ENCODE peak calls at places on chromosome 3, in eight cellular contexts. P, E, Y, O, A, Q, B and D are unnamed samples.

GRCh38 chr3:126098391-126098858 is 14.5 kb upstream of the SLC41A3 start:
- DNase-seq in P (no peak), E (peak; percentile 14), Y (no peak), O (no peak), A (no peak), Q (no peak), B (no peak), D (no peak)

GRCh38 chr3:185744997-185745843 is 79.6 kb downstream of the IGF2BP2 start:
- DNase-seq in P (peak; percentile 28), E (no peak), Y (no peak), O (no peak), A (no peak), Q (peak; percentile 34), B (no peak), D (peak; percentile 17)

GRCh38 chr3:183819831-183820230 is 5.5 kb downstream of the MAP6D1 start:
- DNase-seq in P (no peak), E (no peak), Y (no peak), O (no peak), A (no peak), Q (no peak), B (no peak), D (no peak)

GRCh38 chr3:129032716-129033115 is 27.9 kb upstream of the GP9 start:
- DNase-seq in P (no peak), E (no peak), Y (no peak), O (no peak), A (no peak), Q (no peak), B (no peak), D (no peak)

GRCh38 chr3:30353711-30354467 is 252.5 kb upstream of the TGFBR2 start:
- DNase-seq in P (no peak), E (no peak), Y (no peak), O (no peak), A (no peak), Q (no peak), B (peak; percentile 12), D (peak; percentile 24)

GRCh38 chr3:126961791-126962461 is 21.0 kb upstream of the PLXNA1 start:
- DNase-seq in P (no peak), E (no peak), Y (no peak), O (no peak), A (no peak), Q (no peak), B (no peak), D (no peak)

GRCh38 chr3:153856932-153857331 is 264.3 kb upstream of the ARHGEF26 start:
- DNase-seq in P (no peak), E (peak; percentile 18), Y (no peak), O (no peak), A (no peak), Q (no peak), B (no peak), D (no peak)

GRCh38 chr3:132135628-132136333 is 101.0 kb upstream of the CPNE4 start:
- DNase-seq in P (no peak), E (peak; percentile 96), Y (no peak), O (no peak), A (no peak), Q (no peak), B (no peak), D (no peak)

GRCh38 chr3:72848703-72849081 is 447 bp upstream of the SHQ1 start:
- DNase-seq in P (peak; percentile 10), E (no peak), Y (no peak), O (peak; percentile 39), A (no peak), Q (peak; percentile 47), B (no peak), D (peak; percentile 71)

GRCh38 chr3:195151866-195152526 is 119.0 kb downstream of the XXYLT1 start:
- DNase-seq in P (no peak), E (peak; percentile 60), Y (no peak), O (no peak), A (no peak), Q (no peak), B (no peak), D (no peak)

GRCh38 chr3:77147836-77148578 is 108.1 kb downstream of the ROBO2 start:
- DNase-seq in P (no peak), E (peak; percentile 3), Y (no peak), O (no peak), A (no peak), Q (no peak), B (no peak), D (no peak)

GRCh38 chr3:40162616-40163015 is 146.9 kb upstream of the EIF1B start:
- DNase-seq in P (no peak), E (no peak), Y (no peak), O (no peak), A (no peak), Q (no peak), B (no peak), D (no peak)

GRCh38 chr3:34011171-34012101 is 213.0 kb downstream of the PDCD6IP start:
- DNase-seq in P (peak; percentile 25), E (peak; percentile 55), Y (no peak), O (no peak), A (no peak), Q (no peak), B (no peak), D (no peak)

GRCh38 chr3:49602049-49602554 is 47.8 kb downstream of the BSN start:
- DNase-seq in P (no peak), E (no peak), Y (no peak), O (no peak), A (no peak), Q (no peak), B (no peak), D (no peak)

GRCh38 chr3:169891886-169892285 is 19.5 kb upstream of the SAMD7 start:
- DNase-seq in P (no peak), E (no peak), Y (no peak), O (no peak), A (no peak), Q (no peak), B (no peak), D (no peak)

GRCh38 chr3:45246236-45246635 is 20.1 kb upstream of the TMEM158 start:
- DNase-seq in P (no peak), E (no peak), Y (no peak), O (no peak), A (no peak), Q (no peak), B (no peak), D (no peak)

GRCh38 chr3:27166888-27167287 is 202.3 kb downstream of the NEK10 start:
- DNase-seq in P (no peak), E (peak; percentile 60), Y (no peak), O (peak; percentile 14), A (no peak), Q (no peak), B (no peak), D (no peak)

GRCh38 chr3:141949972-141950371 is 73.5 kb downstream of the ATP1B3 start:
- DNase-seq in P (no peak), E (no peak), Y (no peak), O (no peak), A (no peak), Q (no peak), B (no peak), D (no peak)

GRCh38 chr3:64808056-64808455 is 120.3 kb upstream of the ADAMTS9 start:
- DNase-seq in P (no peak), E (no peak), Y (no peak), O (no peak), A (no peak), Q (no peak), B (no peak), D (no peak)

GRCh38 chr3:170563712-170564423 is 22.0 kb downstream of the SLC7A14 start:
- DNase-seq in P (no peak), E (no peak), Y (no peak), O (no peak), A (no peak), Q (peak; percentile 32), B (no peak), D (peak; percentile 23)

GRCh38 chr3:52021869-52022268 is 26.2 kb upstream of the RPL29 start:
- DNase-seq in P (no peak), E (no peak), Y (no peak), O (peak; percentile 81), A (no peak), Q (no peak), B (no peak), D (no peak)

GRCh38 chr3:88896026-88896425 is 211.4 kb upstream of the EPHA3 start:
- DNase-seq in P (no peak), E (no peak), Y (no peak), O (no peak), A (no peak), Q (no peak), B (no peak), D (no peak)

GRCh38 chr3:18778094-18778493 is 353.0 kb upstream of the SATB1 start:
- DNase-seq in P (no peak), E (no peak), Y (no peak), O (no peak), A (no peak), Q (no peak), B (no peak), D (no peak)

GRCh38 chr3:67335813-67336212 is 318.6 kb downstream of the SUCLG2 start:
- DNase-seq in P (no peak), E (no peak), Y (no peak), O (no peak), A (no peak), Q (no peak), B (no peak), D (no peak)

GRCh38 chr3:101484805-101485620 is 28.0 kb downstream of the SENP7 start:
- DNase-seq in P (no peak), E (peak; percentile 60), Y (no peak), O (no peak), A (no peak), Q (no peak), B (no peak), D (no peak)

GRCh38 chr3:42873216-42873982 is 2.3 kb downstream of the CYP8B1 start:
- DNase-seq in P (no peak), E (no peak), Y (no peak), O (no peak), A (no peak), Q (no peak), B (no peak), D (no peak)

GRCh38 chr3:137293086-137293485 is 335.3 kb downstream of the IL20RB start:
- DNase-seq in P (no peak), E (no peak), Y (no peak), O (no peak), A (no peak), Q (no peak), B (no peak), D (no peak)